ENCODE peak calls at places on chromosomes 1 and 21, in five cellular contexts. One of them, this sample, is unnamed.

GRCh38 chr1:217273866-217274265 is 357.0 kb downstream of the GPATCH2 start:
- DNase-seq in SK-N-SH: no peak
- DNase-seq in psoas muscle: no peak
- DNase-seq in progenitor cell of endocrine pancreas: no peak
- DNase-seq in B cell: no peak
- DNase-seq in this sample: no peak

GRCh38 chr1:192522673-192523072 is 52.9 kb upstream of the RGS1 start:
- DNase-seq in progenitor cell of endocrine pancreas: no peak
- DNase-seq in B cell: no peak
- DNase-seq in psoas muscle: no peak
- DNase-seq in SK-N-SH: no peak
- DNase-seq in this sample: no peak

GRCh38 chr1:218674280-218674773 is 329.2 kb downstream of the TGFB2 start:
- DNase-seq in B cell: no peak
- DNase-seq in SK-N-SH: no peak
- DNase-seq in psoas muscle: no peak
- DNase-seq in progenitor cell of endocrine pancreas: peak
- DNase-seq in this sample: no peak

GRCh38 chr1:57307382-57307781 is 116.5 kb downstream of the DAB1 start:
- DNase-seq in psoas muscle: no peak
- DNase-seq in progenitor cell of endocrine pancreas: no peak
- DNase-seq in SK-N-SH: peak
- DNase-seq in B cell: no peak
- DNase-seq in this sample: peak

GRCh38 chr1:207937204-207937603 is 26.3 kb upstream of the CD34 start:
- DNase-seq in SK-N-SH: no peak
- DNase-seq in B cell: no peak
- DNase-seq in progenitor cell of endocrine pancreas: no peak
- DNase-seq in psoas muscle: no peak
- DNase-seq in this sample: no peak

GRCh38 chr1:234281826-234282489 is 91.3 kb upstream of the COA6 start:
- DNase-seq in SK-N-SH: peak
- DNase-seq in B cell: no peak
- DNase-seq in psoas muscle: no peak
- DNase-seq in progenitor cell of endocrine pancreas: no peak
- DNase-seq in this sample: no peak

GRCh38 chr1:154607748-154608521 is at the start of gene ADAR:
- DNase-seq in progenitor cell of endocrine pancreas: peak
- DNase-seq in B cell: peak
- DNase-seq in SK-N-SH: peak
- DNase-seq in psoas muscle: peak
- DNase-seq in this sample: peak

GRCh38 chr1:210496063-210496462 is 167.4 kb downstream of the HHAT start:
- DNase-seq in SK-N-SH: no peak
- DNase-seq in psoas muscle: no peak
- DNase-seq in progenitor cell of endocrine pancreas: no peak
- DNase-seq in B cell: no peak
- DNase-seq in this sample: no peak

GRCh38 chr1:67441183-67441582 is 11.0 kb upstream of the SERBP1 start:
- DNase-seq in B cell: no peak
- DNase-seq in SK-N-SH: peak
- DNase-seq in psoas muscle: no peak
- DNase-seq in progenitor cell of endocrine pancreas: no peak
- DNase-seq in this sample: peak

GRCh38 chr1:243850368-243851128 is 505 bp upstream of the AKT3 start:
- DNase-seq in SK-N-SH: peak
- DNase-seq in progenitor cell of endocrine pancreas: peak
- DNase-seq in B cell: peak
- DNase-seq in psoas muscle: peak
- DNase-seq in this sample: peak

GRCh38 chr1:33244143-33244808 is 12.0 kb upstream of the ZNF362 start:
- DNase-seq in B cell: no peak
- DNase-seq in SK-N-SH: no peak
- DNase-seq in progenitor cell of endocrine pancreas: no peak
- DNase-seq in psoas muscle: no peak
- DNase-seq in this sample: no peak

GRCh38 chr1:154750681-154751665 is 119.1 kb downstream of the KCNN3 start:
- DNase-seq in SK-N-SH: no peak
- DNase-seq in B cell: no peak
- DNase-seq in psoas muscle: no peak
- DNase-seq in progenitor cell of endocrine pancreas: no peak
- DNase-seq in this sample: no peak

GRCh38 chr1:202349263-202349928 is 897 bp downstream of the PPP1R12B start:
- DNase-seq in B cell: no peak
- DNase-seq in psoas muscle: no peak
- DNase-seq in SK-N-SH: peak
- DNase-seq in progenitor cell of endocrine pancreas: no peak
- DNase-seq in this sample: peak

GRCh38 chr1:31748265-31748859 is 15.8 kb downstream of the ADGRB2 start:
- DNase-seq in progenitor cell of endocrine pancreas: no peak
- DNase-seq in B cell: no peak
- DNase-seq in SK-N-SH: peak
- DNase-seq in psoas muscle: no peak
- DNase-seq in this sample: no peak

GRCh38 chr1:65279092-65279448 is 30.3 kb upstream of the DNAJC6 start:
- DNase-seq in SK-N-SH: peak
- DNase-seq in psoas muscle: no peak
- DNase-seq in B cell: no peak
- DNase-seq in progenitor cell of endocrine pancreas: no peak
- DNase-seq in this sample: no peak

GRCh38 chr1:153945131-153945794 is 1.3 kb downstream of the DENND4B start:
- DNase-seq in B cell: peak
- DNase-seq in psoas muscle: peak
- DNase-seq in progenitor cell of endocrine pancreas: no peak
- DNase-seq in SK-N-SH: peak
- DNase-seq in this sample: peak

GRCh38 chr1:174217787-174218574 is 58.7 kb downstream of the RABGAP1L start:
- DNase-seq in B cell: no peak
- DNase-seq in progenitor cell of endocrine pancreas: no peak
- DNase-seq in SK-N-SH: peak
- DNase-seq in psoas muscle: no peak
- DNase-seq in this sample: no peak

GRCh38 chr1:184684285-184685077 is 70.2 kb downstream of the EDEM3 start:
- DNase-seq in psoas muscle: peak
- DNase-seq in SK-N-SH: peak
- DNase-seq in B cell: no peak
- DNase-seq in progenitor cell of endocrine pancreas: no peak
- DNase-seq in this sample: no peak

GRCh38 chr1:116002781-116003455 is 26.6 kb downstream of the SLC22A15 start:
- DNase-seq in progenitor cell of endocrine pancreas: no peak
- DNase-seq in SK-N-SH: no peak
- DNase-seq in psoas muscle: no peak
- DNase-seq in B cell: no peak
- DNase-seq in this sample: no peak

GRCh38 chr1:169836198-169836597 is 41.5 kb upstream of the METTL18 start:
- DNase-seq in progenitor cell of endocrine pancreas: no peak
- DNase-seq in B cell: no peak
- DNase-seq in SK-N-SH: no peak
- DNase-seq in psoas muscle: no peak
- DNase-seq in this sample: no peak

GRCh38 chr1:53725238-53725689 is 13.7 kb downstream of the GLIS1 start:
- DNase-seq in progenitor cell of endocrine pancreas: no peak
- DNase-seq in B cell: no peak
- DNase-seq in SK-N-SH: peak
- DNase-seq in psoas muscle: no peak
- DNase-seq in this sample: peak
- TF ChIP-seq CTCF in progenitor cell of endocrine pancreas: peak
- TF ChIP-seq CTCF in B cell: no peak
- TF ChIP-seq CTCF in SK-N-SH: peak
- TF ChIP-seq CTCF in psoas muscle: no peak
- TF ChIP-seq CTCF in this sample: no peak

DNA sequence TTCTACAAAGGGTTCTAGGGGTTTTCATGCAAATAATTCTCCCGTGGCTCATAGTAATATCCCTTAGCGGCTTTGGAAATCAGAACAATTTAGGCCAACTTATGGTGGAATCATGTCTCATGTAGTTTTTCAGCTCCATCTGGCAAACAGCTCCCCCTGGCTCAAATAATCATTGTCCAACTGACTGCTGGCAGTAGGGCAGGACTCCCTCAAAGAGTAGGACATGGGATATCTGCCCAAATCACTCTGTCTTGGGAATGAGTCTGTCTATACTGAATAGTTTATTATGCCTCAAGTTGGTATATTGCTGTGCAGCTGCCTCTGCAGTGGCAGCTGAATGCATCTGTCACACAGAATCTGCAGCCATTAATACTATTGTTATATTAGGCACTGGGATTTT is 255.7 kb downstream of the COL11A1 start:
- DNase-seq in SK-N-SH: peak
- DNase-seq in psoas muscle: no peak
- DNase-seq in progenitor cell of endocrine pancreas: no peak
- DNase-seq in B cell: no peak
- DNase-seq in this sample: no peak
- TF ChIP-seq CTCF in SK-N-SH: peak
- TF ChIP-seq CTCF in psoas muscle: no peak
- TF ChIP-seq CTCF in progenitor cell of endocrine pancreas: no peak
- TF ChIP-seq CTCF in B cell: no peak
- TF ChIP-seq CTCF in this sample: no peak

DNA sequence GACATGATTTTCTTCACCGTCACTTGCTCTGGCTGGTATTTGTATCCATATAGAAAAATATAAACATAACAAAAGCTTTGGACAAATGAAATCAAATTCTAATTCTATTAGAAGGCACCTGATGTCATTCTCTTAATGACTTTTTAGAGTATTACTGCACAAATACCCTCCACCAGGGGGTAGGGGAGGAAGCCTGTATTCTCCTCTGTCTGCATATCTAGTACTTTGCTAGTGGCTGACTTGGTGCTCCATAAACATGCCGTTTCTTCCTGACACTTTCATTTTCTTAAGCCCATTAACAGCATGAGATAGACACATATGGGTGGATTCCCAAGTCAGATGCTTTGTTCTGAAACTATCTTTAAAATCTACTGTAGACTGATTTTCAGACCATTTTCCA is 20.6 kb upstream of the KCNJ15 start:
- DNase-seq in SK-N-SH: no peak
- DNase-seq in psoas muscle: no peak
- DNase-seq in progenitor cell of endocrine pancreas: no peak
- DNase-seq in B cell: no peak
- DNase-seq in this sample: no peak
- TF ChIP-seq CTCF in SK-N-SH: peak
- TF ChIP-seq CTCF in psoas muscle: no peak
- TF ChIP-seq CTCF in progenitor cell of endocrine pancreas: peak
- TF ChIP-seq CTCF in B cell: no peak
- TF ChIP-seq CTCF in this sample: no peak

GRCh38 chr1:119372493-119373086 is 4.0 kb downstream of the HAO2 start:
- DNase-seq in SK-N-SH: no peak
- DNase-seq in B cell: no peak
- DNase-seq in progenitor cell of endocrine pancreas: peak
- DNase-seq in psoas muscle: no peak
- DNase-seq in this sample: peak
- TF ChIP-seq CTCF in SK-N-SH: peak
- TF ChIP-seq CTCF in B cell: no peak
- TF ChIP-seq CTCF in progenitor cell of endocrine pancreas: peak
- TF ChIP-seq CTCF in psoas muscle: no peak
- TF ChIP-seq CTCF in this sample: no peak